ENCODE peak calls at places on chromosomes 12 and 14, in ten cellular contexts. I, R, Q, Z, Y, V, J, N, G and L are unnamed samples.

GRCh38 chr12:29782285-29782820 is 1.4 kb downstream of the TMTC1 start:
- DNase-seq in I (no peak), R (peak; percentile 15), Q (peak; percentile 71), Z (no peak), Y (peak; percentile 77), V (no peak), J (no peak), N (no peak), G (no peak), L (peak; percentile 29)

GRCh38 chr12:49920241-49920914 is 16.7 kb upstream of the FAIM2 start:
- DNase-seq in I (no peak), R (no peak), Q (peak; percentile 50), Z (no peak), Y (peak; percentile 30), V (no peak), J (no peak), N (no peak), G (no peak), L (no peak)

GRCh38 chr14:34363733-34364134 is 98.3 kb downstream of the SPTSSA start:
- DNase-seq in I (no peak), R (no peak), Q (no peak), Z (no peak), Y (peak; percentile 41), V (no peak), J (no peak), N (no peak), G (no peak), L (no peak)

GRCh38 chr12:16513231-16513630 is 92.7 kb downstream of the LMO3 start:
- DNase-seq in I (no peak), R (no peak), Q (no peak), Z (no peak), Y (no peak), V (no peak), J (no peak), N (no peak), G (no peak), L (no peak)

GRCh38 chr14:69460093-69460701 is 24.3 kb upstream of the PLEKHD1 start:
- DNase-seq in I (peak; percentile 44), R (peak; percentile 75), Q (peak; percentile 95), Z (no peak), Y (peak; percentile 82), V (peak; percentile 79), J (peak; percentile 77), N (peak; percentile 51), G (peak; percentile 63), L (peak; percentile 20)

GRCh38 chr12:132711169-132711843 is 664 bp downstream of the PGAM5 start:
- DNase-seq in I (no peak), R (peak; percentile 37), Q (peak; percentile 23), Z (no peak), Y (no peak), V (peak; percentile 49), J (no peak), N (no peak), G (no peak), L (no peak)

GRCh38 chr14:67524152-67524963 is 8.7 kb upstream of the PLEKHH1 start:
- DNase-seq in I (no peak), R (no peak), Q (no peak), Z (no peak), Y (no peak), V (no peak), J (no peak), N (no peak), G (no peak), L (no peak)

GRCh38 chr14:24300326-24300980 is 803 bp downstream of the NOP9 start:
- DNase-seq in I (no peak), R (no peak), Q (no peak), Z (no peak), Y (no peak), V (no peak), J (no peak), N (no peak), G (no peak), L (no peak)

GRCh38 chr12:6644903-6645302 is 2.3 kb downstream of the ACRBP start:
- DNase-seq in I (no peak), R (no peak), Q (no peak), Z (no peak), Y (no peak), V (no peak), J (no peak), N (no peak), G (no peak), L (no peak)

GRCh38 chr12:81610955-81611889 is 147.9 kb downstream of the PPFIA2 start:
- DNase-seq in I (no peak), R (no peak), Q (peak; percentile 1), Z (no peak), Y (no peak), V (peak; percentile 2), J (no peak), N (no peak), G (no peak), L (no peak)

GRCh38 chr12:80559766-80560165 is 115.7 kb downstream of the PTPRQ start:
- DNase-seq in I (no peak), R (no peak), Q (no peak), Z (no peak), Y (no peak), V (peak; percentile 17), J (no peak), N (no peak), G (no peak), L (no peak)

GRCh38 chr14:105489607-105490317 is 1.3 kb upstream of the TEDC1 start:
- DNase-seq in I (peak; percentile 84), R (peak; percentile 93), Q (peak; percentile 76), Z (no peak), Y (peak; percentile 68), V (peak; percentile 88), J (peak; percentile 94), N (peak; percentile 89), G (peak; percentile 85), L (peak; percentile 84)

GRCh38 chr14:21476526-21476924 is 234 bp downstream of the RAB2B start:
- DNase-seq in I (peak; percentile 88), R (peak; percentile 92), Q (no peak), Z (no peak), Y (peak; percentile 42), V (no peak), J (no peak), N (no peak), G (no peak), L (no peak)

GRCh38 chr14:58738189-58738836 is 100.6 kb downstream of the DACT1 start:
- DNase-seq in I (no peak), R (no peak), Q (peak; percentile 96), Z (no peak), Y (peak; percentile 94), V (no peak), J (no peak), N (no peak), G (no peak), L (no peak)

GRCh38 chr14:32986791-32987545 is 48.3 kb downstream of the NPAS3 start:
- DNase-seq in I (peak; percentile 18), R (no peak), Q (no peak), Z (no peak), Y (peak; percentile 89), V (no peak), J (no peak), N (peak; percentile 22), G (no peak), L (no peak)

GRCh38 chr12:131611416-131612091 is 99.3 kb upstream of the SFSWAP start:
- DNase-seq in I (no peak), R (no peak), Q (no peak), Z (no peak), Y (no peak), V (no peak), J (no peak), N (no peak), G (no peak), L (no peak)

GRCh38 chr12:131610891-131611290 is 100.0 kb upstream of the SFSWAP start:
- DNase-seq in I (no peak), R (no peak), Q (no peak), Z (no peak), Y (no peak), V (no peak), J (no peak), N (no peak), G (no peak), L (no peak)

GRCh38 chr12:131608740-131609665 is 101.9 kb upstream of the SFSWAP start:
- DNase-seq in I (peak; percentile 73), R (peak; percentile 47), Q (peak; percentile 7), Z (no peak), Y (no peak), V (peak; percentile 50), J (peak; percentile 76), N (peak; percentile 36), G (peak; percentile 43), L (peak; percentile 49)

GRCh38 chr12:131610181-131610580 is 100.7 kb upstream of the SFSWAP start:
- DNase-seq in I (no peak), R (no peak), Q (no peak), Z (no peak), Y (no peak), V (no peak), J (no peak), N (no peak), G (no peak), L (no peak)

GRCh38 chr12:131609762-131610161 is 101.1 kb upstream of the SFSWAP start:
- DNase-seq in I (no peak), R (no peak), Q (no peak), Z (no peak), Y (no peak), V (no peak), J (no peak), N (no peak), G (no peak), L (no peak)
- TF ChIP-seq CTCF in I (no peak), R (no peak), Q (no peak), Z (no peak), Y (no peak), V (no peak), J (no peak), N (no peak), G (no peak), L (no peak)

GRCh38 chr12:22684124-22684523 is 59.2 kb downstream of the ETNK1 start:
- DNase-seq in I (no peak), R (no peak), Q (no peak), Z (no peak), Y (no peak), V (no peak), J (no peak), N (no peak), G (no peak), L (no peak)
- H3K9me3 ChIP-seq in I (no peaks in the 10 kb centered on the region), R (no peaks in the 10 kb centered on the region), Q (no peaks in the 10 kb centered on the region), Z (no peaks in the 10 kb centered on the region), Y (no peaks in the 10 kb centered on the region), V (no peaks in the 10 kb centered on the region), J (no peaks in the 10 kb centered on the region), N (no peaks in the 10 kb centered on the region), G (no peaks in the 10 kb centered on the region), L (no peaks in the 10 kb centered on the region)

GRCh38 chr12:109719123-109720022 is 5.7 kb downstream of the FAM222A start:
- DNase-seq in I (no peak), R (no peak), Q (peak; percentile 5), Z (no peak), Y (no peak), V (no peak), J (no peak), N (no peak), G (no peak), L (no peak)
- TF ChIP-seq CTCF in I (no peak), R (peak; percentile 16), Q (peak; percentile 24), Z (no peak), Y (no peak), V (peak; percentile 19), J (no peak), N (no peak), G (peak; percentile 28), L (no peak)

DNA sequence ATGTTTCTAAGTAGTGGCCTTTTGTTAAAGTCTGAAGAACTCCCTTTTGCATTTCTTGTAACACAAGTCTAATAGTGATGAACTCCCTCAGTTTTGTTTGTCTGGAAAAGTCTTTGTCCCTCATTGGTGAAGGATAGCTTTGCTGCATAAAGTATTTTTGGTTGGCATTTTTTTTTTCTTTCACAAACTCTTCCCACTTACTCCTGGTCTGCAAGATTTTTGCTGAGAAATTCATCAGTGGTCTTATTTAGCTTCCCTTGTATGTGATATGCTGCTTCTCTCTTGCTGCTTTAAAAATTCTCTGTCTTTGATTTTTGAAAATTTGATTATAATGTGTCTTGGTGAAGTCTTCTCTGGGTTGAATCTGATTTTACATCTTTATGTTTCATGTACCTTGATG is 22.7 kb downstream of the TRMT5 start:
- DNase-seq in I (no peak), R (no peak), Q (no peak), Z (no peak), Y (no peak), V (no peak), J (no peak), N (no peak), G (no peak), L (no peak)
- H3K9me3 ChIP-seq in I (peaks cover 68% of the 10 kb centered on the region), R (peaks cover 27% of the 10 kb centered on the region), Q (peaks cover 20% of the 10 kb centered on the region), Z (peaks cover 42% of the 10 kb centered on the region), Y (peaks cover 4% of the 10 kb centered on the region), V (peaks cover 26% of the 10 kb centered on the region), J (no peaks in the 10 kb centered on the region), N (peaks cover 49% of the 10 kb centered on the region), G (no peaks in the 10 kb centered on the region), L (peaks cover 19% of the 10 kb centered on the region)